ENCODE peak calls at places on chromosomes 12 and 14, in eight cellular contexts. X, V, E, Q, H, J, D and S are unnamed samples.

GRCh38 chr12:25053021-25053271 is 104.0 kb upstream of the BCAT1 start:
- DNase-seq in X (no peak), V (no peak), E (no peak), Q (no peak), H (no peak), J (no peak), D (no peak), S (no peak)

GRCh38 chr12:124725612-124726237 is 137.9 kb downstream of the SCARB1 start:
- DNase-seq in X (no peak), V (no peak), E (no peak), Q (no peak), H (no peak), J (no peak), D (no peak), S (no peak)

GRCh38 chr12:67740706-67741105 is 92.2 kb downstream of the DYRK2 start:
- DNase-seq in X (no peak), V (no peak), E (no peak), Q (no peak), H (no peak), J (no peak), D (no peak), S (no peak)

GRCh38 chr12:103930787-103931536 is 752 bp downstream of the HSP90B1 start:
- DNase-seq in X (peak; percentile 54), V (no peak), E (peak; percentile 27), Q (peak; percentile 22), H (no peak), J (peak; percentile 42), D (peak; percentile 11), S (no peak)

GRCh38 chr14:23751591-23751990 is 115.4 kb downstream of the DHRS2 start:
- DNase-seq in X (no peak), V (no peak), E (no peak), Q (no peak), H (no peak), J (no peak), D (no peak), S (no peak)

GRCh38 chr12:54394281-54394719 is 9.8 kb upstream of the ZNF385A start:
- DNase-seq in X (peak; percentile 65), V (no peak), E (no peak), Q (peak; percentile 49), H (no peak), J (peak; percentile 68), D (peak; percentile 65), S (peak; percentile 59)

GRCh38 chr12:56522486-56523193 is 1.0 kb downstream of the RBMS2 start:
- DNase-seq in X (peak; percentile 32), V (no peak), E (no peak), Q (no peak), H (no peak), J (peak; percentile 51), D (no peak), S (no peak)

GRCh38 chr12:120247183-120247582 is 18.3 kb downstream of the PXN start:
- DNase-seq in X (no peak), V (no peak), E (no peak), Q (no peak), H (no peak), J (no peak), D (no peak), S (no peak)

GRCh38 chr12:62647586-62647985 is 181.0 kb downstream of the MON2 start:
- DNase-seq in X (peak; percentile 76), V (no peak), E (no peak), Q (no peak), H (no peak), J (no peak), D (no peak), S (peak; percentile 80)

GRCh38 chr12:106288510-106289195 is 13.9 kb upstream of the TCP11L2 start:
- DNase-seq in X (peak; percentile 94), V (peak; percentile 72), E (no peak), Q (peak; percentile 45), H (no peak), J (peak; percentile 85), D (no peak), S (peak; percentile 86)

GRCh38 chr14:75752086-75752485 is 91.0 kb downstream of the TTLL5 start:
- DNase-seq in X (no peak), V (no peak), E (no peak), Q (no peak), H (no peak), J (no peak), D (no peak), S (no peak)

GRCh38 chr14:71638523-71639196 is 293.6 kb upstream of the RGS6 start:
- DNase-seq in X (no peak), V (no peak), E (no peak), Q (peak; percentile 13), H (no peak), J (no peak), D (no peak), S (no peak)

GRCh38 chr14:58824106-58824505 is 186.3 kb downstream of the DACT1 start:
- DNase-seq in X (no peak), V (no peak), E (no peak), Q (no peak), H (no peak), J (no peak), D (no peak), S (peak; percentile 40)

GRCh38 chr12:114668151-114668891 is 15.7 kb downstream of the TBX3 start:
- DNase-seq in X (peak; percentile 76), V (no peak), E (no peak), Q (peak; percentile 90), H (no peak), J (peak; percentile 85), D (peak; percentile 72), S (peak; percentile 71)

GRCh38 chr12:77382096-77382742 is 316.9 kb upstream of the E2F7 start:
- DNase-seq in X (peak; percentile 45), V (no peak), E (no peak), Q (no peak), H (no peak), J (no peak), D (no peak), S (no peak)

GRCh38 chr12:103548622-103549601 is 38.2 kb upstream of the STAB2 start:
- DNase-seq in X (peak; percentile 80), V (peak; percentile 38), E (peak; percentile 54), Q (peak; percentile 24), H (no peak), J (peak; percentile 74), D (peak; percentile 78), S (peak; percentile 67)

GRCh38 chr12:107014050-107014449 is 27.1 kb upstream of the MTERF2 start:
- DNase-seq in X (no peak), V (no peak), E (no peak), Q (no peak), H (no peak), J (peak; percentile 30), D (no peak), S (no peak)

GRCh38 chr12:82862876-82863649 is 176.4 kb downstream of the TMTC2 start:
- DNase-seq in X (no peak), V (peak; percentile 38), E (no peak), Q (no peak), H (no peak), J (no peak), D (no peak), S (no peak)